ENCODE peak calls at places on chromosome 1, in ten cellular contexts. B, F, W, G, E, I, Z, T, K and X are unnamed samples.

GRCh38 chr1:243438815-243439214 is 183.0 kb downstream of the SDCCAG8 start:
- DNase-seq in B (no peak), F (no peak), W (peak), G (no peak), E (no peak), I (no peak), Z (no peak), T (no peak), K (peak), X (no peak)

GRCh38 chr1:2949966-2950925 is 71.0 kb upstream of the ACTRT2 start:
- DNase-seq in B (no peak), F (no peak), W (no peak), G (no peak), E (no peak), I (no peak), Z (no peak), T (peak), K (no peak), X (no peak)

GRCh38 chr1:48069662-48070432 is 72.7 kb upstream of the TRABD2B start:
- DNase-seq in B (no peak), F (no peak), W (peak), G (no peak), E (no peak), I (no peak), Z (no peak), T (no peak), K (no peak), X (no peak)

GRCh38 chr1:159214149-159214760 is 9.6 kb downstream of the ACKR1 start:
- DNase-seq in B (no peak), F (peak), W (peak), G (peak), E (peak), I (peak), Z (no peak), T (peak), K (peak), X (no peak)

GRCh38 chr1:25435315-25436103 is 4.8 kb downstream of the MACO1 start:
- DNase-seq in B (no peak), F (no peak), W (no peak), G (no peak), E (no peak), I (no peak), Z (no peak), T (no peak), K (no peak), X (no peak)

GRCh38 chr1:42736152-42736551 is 3.9 kb downstream of the CLDN19 start:
- DNase-seq in B (no peak), F (no peak), W (peak), G (peak), E (no peak), I (no peak), Z (no peak), T (no peak), K (no peak), X (no peak)

GRCh38 chr1:233256789-233257188 is 38.7 kb downstream of the PCNX2 start:
- DNase-seq in B (no peak), F (no peak), W (no peak), G (no peak), E (no peak), I (no peak), Z (no peak), T (no peak), K (peak), X (no peak)

GRCh38 chr1:86156571-86157455 is at the start of gene COL24A1:
- DNase-seq in B (no peak), F (peak), W (no peak), G (peak), E (peak), I (no peak), Z (peak), T (peak), K (no peak), X (peak)

GRCh38 chr1:207981976-207982375 is 71.1 kb upstream of the CD34 start:
- DNase-seq in B (no peak), F (no peak), W (no peak), G (peak), E (no peak), I (no peak), Z (no peak), T (peak), K (peak), X (no peak)

GRCh38 chr1:94552071-94552586 is 10.6 kb upstream of the F3 start:
- DNase-seq in B (no peak), F (no peak), W (no peak), G (no peak), E (no peak), I (no peak), Z (no peak), T (no peak), K (no peak), X (no peak)

GRCh38 chr1:40244138-40244744 is 3.5 kb upstream of the TMCO2 start:
- DNase-seq in B (no peak), F (no peak), W (no peak), G (no peak), E (no peak), I (no peak), Z (no peak), T (no peak), K (no peak), X (no peak)

GRCh38 chr1:55402676-55403464 is 187.7 kb upstream of the USP24 start:
- DNase-seq in B (no peak), F (no peak), W (no peak), G (no peak), E (no peak), I (no peak), Z (no peak), T (no peak), K (no peak), X (no peak)

GRCh38 chr1:198387587-198387986 is 152.9 kb downstream of the ATP6V1G3 start:
- DNase-seq in B (no peak), F (peak), W (no peak), G (no peak), E (no peak), I (no peak), Z (peak), T (no peak), K (no peak), X (no peak)

GRCh38 chr1:4837752-4838151 is 183.3 kb downstream of the AJAP1 start:
- DNase-seq in B (no peak), F (no peak), W (no peak), G (no peak), E (no peak), I (no peak), Z (no peak), T (no peak), K (no peak), X (no peak)

GRCh38 chr1:194825382-194825781 is 1639.0 kb upstream of the B3GALT2 start:
- DNase-seq in B (no peak), F (no peak), W (no peak), G (no peak), E (no peak), I (no peak), Z (no peak), T (no peak), K (no peak), X (no peak)

GRCh38 chr1:245915851-245916250 is 591.2 kb downstream of the SMYD3 start:
- DNase-seq in B (no peak), F (no peak), W (no peak), G (no peak), E (no peak), I (no peak), Z (no peak), T (no peak), K (no peak), X (no peak)

GRCh38 chr1:32393136-32393535 is 1.1 kb downstream of the BSDC1 start:
- DNase-seq in B (no peak), F (peak), W (no peak), G (no peak), E (no peak), I (no peak), Z (no peak), T (no peak), K (no peak), X (no peak)

GRCh38 chr1:35557118-35557610 is at the start of gene KIAA0319L:
- DNase-seq in B (peak), F (no peak), W (peak), G (peak), E (peak), I (no peak), Z (no peak), T (peak), K (peak), X (peak)

GRCh38 chr1:58881471-58881994 is 97.7 kb upstream of the JUN start:
- DNase-seq in B (no peak), F (no peak), W (peak), G (no peak), E (no peak), I (no peak), Z (no peak), T (no peak), K (no peak), X (no peak)

GRCh38 chr1:32650157-32650751 is at the start of gene ZBTB8OS:
- DNase-seq in B (peak), F (peak), W (peak), G (peak), E (peak), I (peak), Z (peak), T (peak), K (peak), X (peak)

GRCh38 chr1:201023517-201023902 is at the start of gene KIF21B:
- DNase-seq in B (peak), F (peak), W (peak), G (peak), E (peak), I (peak), Z (no peak), T (peak), K (peak), X (peak)

GRCh38 chr1:37323486-37324377 is 150.6 kb upstream of the ZC3H12A start:
- DNase-seq in B (no peak), F (peak), W (no peak), G (peak), E (peak), I (peak), Z (no peak), T (peak), K (no peak), X (peak)

GRCh38 chr1:24514946-24515345 is 12.3 kb downstream of the RCAN3 start:
- DNase-seq in B (no peak), F (no peak), W (no peak), G (no peak), E (no peak), I (no peak), Z (no peak), T (no peak), K (no peak), X (no peak)

GRCh38 chr1:233794863-233795262 is 109.6 kb upstream of the SLC35F3 start:
- DNase-seq in B (no peak), F (no peak), W (no peak), G (no peak), E (no peak), I (no peak), Z (no peak), T (no peak), K (no peak), X (no peak)